ENCODE peak calls at places on chromosomes 12 and 14, in eight cellular contexts. One of them, this sample, is unnamed.

GRCh38 chr14:61152851-61153364 is 128.2 kb downstream of the TMEM30B start:
- DNase-seq in bronchial epithelial cell: no peak
- DNase-seq in AG10803: peak; percentile 29
- DNase-seq in fibroblast of the aortic adventitia: peak; percentile 84
- DNase-seq in fibroblast of lung: peak; percentile 96
- DNase-seq in pancreas: no peak
- DNase-seq in GM12878: no peak
- DNase-seq in AG04450: no peak
- DNase-seq in this sample: no peak

GRCh38 chr12:8011331-8011730 is 21.2 kb upstream of the FOXJ2 start:
- DNase-seq in bronchial epithelial cell: peak; percentile 83
- DNase-seq in AG10803: no peak
- DNase-seq in fibroblast of the aortic adventitia: no peak
- DNase-seq in fibroblast of lung: peak; percentile 59
- DNase-seq in pancreas: no peak
- DNase-seq in GM12878: no peak
- DNase-seq in AG04450: no peak
- DNase-seq in this sample: no peak

GRCh38 chr14:42947991-42948390 is 1341.3 kb downstream of the LRFN5 start:
- DNase-seq in bronchial epithelial cell: no peak
- DNase-seq in AG10803: no peak
- DNase-seq in fibroblast of the aortic adventitia: peak; percentile 2
- DNase-seq in fibroblast of lung: no peak
- DNase-seq in pancreas: no peak
- DNase-seq in GM12878: no peak
- DNase-seq in AG04450: no peak
- DNase-seq in this sample: no peak

GRCh38 chr12:28998662-28999120 is 150.4 kb upstream of the FAR2 start:
- DNase-seq in bronchial epithelial cell: peak; percentile 50
- DNase-seq in AG10803: peak; percentile 47
- DNase-seq in fibroblast of the aortic adventitia: peak; percentile 70
- DNase-seq in fibroblast of lung: peak; percentile 47
- DNase-seq in pancreas: no peak
- DNase-seq in GM12878: no peak
- DNase-seq in AG04450: peak; percentile 1
- DNase-seq in this sample: peak; percentile 15

GRCh38 chr12:52907092-52907810 is 2.4 kb upstream of the KRT8 start:
- DNase-seq in bronchial epithelial cell: peak; percentile 64
- DNase-seq in AG10803: no peak
- DNase-seq in fibroblast of the aortic adventitia: no peak
- DNase-seq in fibroblast of lung: peak; percentile 63
- DNase-seq in pancreas: peak; percentile 93
- DNase-seq in GM12878: no peak
- DNase-seq in AG04450: no peak
- DNase-seq in this sample: no peak

GRCh38 chr14:27528328-27528727 is 930.5 kb upstream of the NOVA1 start:
- DNase-seq in bronchial epithelial cell: peak; percentile 30
- DNase-seq in AG10803: peak; percentile 3
- DNase-seq in fibroblast of the aortic adventitia: peak; percentile 1
- DNase-seq in fibroblast of lung: peak; percentile 45
- DNase-seq in pancreas: no peak
- DNase-seq in GM12878: no peak
- DNase-seq in AG04450: no peak
- DNase-seq in this sample: peak; percentile 22

GRCh38 chr12:106721931-106722330 is 52.6 kb upstream of the RIC8B start:
- DNase-seq in bronchial epithelial cell: no peak
- DNase-seq in AG10803: no peak
- DNase-seq in fibroblast of the aortic adventitia: no peak
- DNase-seq in fibroblast of lung: no peak
- DNase-seq in pancreas: no peak
- DNase-seq in GM12878: no peak
- DNase-seq in AG04450: no peak
- DNase-seq in this sample: peak; percentile 27

GRCh38 chr12:52921488-52922165 is 16.8 kb upstream of the KRT8 start:
- DNase-seq in bronchial epithelial cell: no peak
- DNase-seq in AG10803: no peak
- DNase-seq in fibroblast of the aortic adventitia: no peak
- DNase-seq in fibroblast of lung: no peak
- DNase-seq in pancreas: no peak
- DNase-seq in GM12878: no peak
- DNase-seq in AG04450: no peak
- DNase-seq in this sample: no peak

GRCh38 chr12:103858953-103859601 is 18.0 kb upstream of the NT5DC3 start:
- DNase-seq in bronchial epithelial cell: peak; percentile 99
- DNase-seq in AG10803: peak; percentile 96
- DNase-seq in fibroblast of the aortic adventitia: peak; percentile 93
- DNase-seq in fibroblast of lung: peak; percentile 99
- DNase-seq in pancreas: no peak
- DNase-seq in GM12878: no peak
- DNase-seq in AG04450: peak; percentile 93
- DNase-seq in this sample: peak; percentile 92

GRCh38 chr14:95008445-95009217 is 148.7 kb downstream of the DICER1 start:
- DNase-seq in bronchial epithelial cell: no peak
- DNase-seq in AG10803: no peak
- DNase-seq in fibroblast of the aortic adventitia: no peak
- DNase-seq in fibroblast of lung: no peak
- DNase-seq in pancreas: no peak
- DNase-seq in GM12878: no peak
- DNase-seq in AG04450: no peak
- DNase-seq in this sample: no peak

DNA sequence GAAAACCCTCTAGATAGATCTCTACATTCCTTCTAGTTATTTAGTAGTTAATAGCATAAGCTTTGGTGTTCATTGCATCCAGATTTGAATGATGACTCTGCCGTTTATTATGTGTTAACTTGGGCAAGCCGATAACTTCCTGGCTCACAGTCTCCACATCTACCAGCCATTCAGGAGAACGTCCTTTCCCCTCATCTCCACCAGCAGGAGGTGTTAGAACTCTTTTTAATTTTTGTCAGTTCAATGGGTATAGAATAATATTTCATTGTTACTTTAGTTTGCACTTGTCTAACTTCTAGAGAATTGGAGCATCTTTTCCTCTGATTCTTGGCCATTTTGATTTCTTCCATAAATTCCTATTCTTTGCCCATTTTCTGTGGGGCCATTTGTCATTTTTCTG is 30.0 kb upstream of the WSCD2 start:
- DNase-seq in bronchial epithelial cell: peak; percentile 10
- DNase-seq in AG10803: no peak
- DNase-seq in fibroblast of the aortic adventitia: no peak
- DNase-seq in fibroblast of lung: no peak
- DNase-seq in pancreas: no peak
- DNase-seq in GM12878: no peak
- DNase-seq in AG04450: no peak
- DNase-seq in this sample: no peak
- TF ChIP-seq CTCF in bronchial epithelial cell: peak; percentile 2
- TF ChIP-seq CTCF in AG10803: peak; percentile 37
- TF ChIP-seq CTCF in fibroblast of the aortic adventitia: no peak
- TF ChIP-seq CTCF in fibroblast of lung: no peak
- TF ChIP-seq CTCF in pancreas: no peak
- TF ChIP-seq CTCF in GM12878: peak; percentile 37
- TF ChIP-seq CTCF in AG04450: no peak
- TF ChIP-seq CTCF in this sample: peak; percentile 29

GRCh38 chr12:82740129-82741000 is 53.7 kb downstream of the TMTC2 start:
- DNase-seq in bronchial epithelial cell: peak; percentile 74
- DNase-seq in AG10803: peak; percentile 55
- DNase-seq in fibroblast of the aortic adventitia: peak; percentile 80
- DNase-seq in fibroblast of lung: peak; percentile 89
- DNase-seq in pancreas: no peak
- DNase-seq in GM12878: no peak
- DNase-seq in AG04450: no peak
- DNase-seq in this sample: peak; percentile 43
- H3K4me3 ChIP-seq in bronchial epithelial cell: no peak overlapping the region
- H3K4me3 ChIP-seq in AG10803: no peak overlapping the region
- H3K4me3 ChIP-seq in fibroblast of the aortic adventitia: no peak overlapping the region
- H3K4me3 ChIP-seq in fibroblast of lung: no peak overlapping the region
- H3K4me3 ChIP-seq in pancreas: no peak overlapping the region
- H3K4me3 ChIP-seq in GM12878: no peak overlapping the region
- H3K4me3 ChIP-seq in AG04450: no peak overlapping the region
- H3K4me3 ChIP-seq in this sample: no peak overlapping the region

DNA sequence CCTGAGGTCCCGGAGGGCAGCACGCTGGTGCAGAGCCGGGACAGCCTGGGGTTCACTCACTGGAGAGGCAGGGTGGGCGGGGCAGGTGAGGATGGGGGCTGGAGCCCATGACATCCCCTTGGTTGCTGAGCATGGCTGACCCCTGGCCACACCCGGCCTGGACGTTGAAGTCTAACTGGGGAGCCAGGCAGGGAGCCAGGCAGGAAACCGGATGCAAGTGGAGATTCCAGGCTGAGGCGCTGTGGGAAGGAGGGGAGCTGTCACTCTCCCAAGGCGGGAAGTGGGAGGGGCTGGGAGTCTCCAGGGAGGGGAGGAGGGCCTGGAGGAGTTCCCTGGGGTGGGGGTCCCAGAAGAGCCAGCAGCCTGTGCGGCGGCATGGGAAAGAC is 7.7 kb upstream of the INF2 start:
- DNase-seq in bronchial epithelial cell: peak; percentile 70
- DNase-seq in AG10803: peak; percentile 80
- DNase-seq in fibroblast of the aortic adventitia: peak; percentile 85
- DNase-seq in fibroblast of lung: peak; percentile 86
- DNase-seq in pancreas: peak; percentile 76
- DNase-seq in GM12878: no peak
- DNase-seq in AG04450: no peak
- DNase-seq in this sample: no peak
- TF ChIP-seq CTCF in bronchial epithelial cell: no peak
- TF ChIP-seq CTCF in AG10803: no peak
- TF ChIP-seq CTCF in fibroblast of the aortic adventitia: no peak
- TF ChIP-seq CTCF in fibroblast of lung: peak; percentile 1
- TF ChIP-seq CTCF in pancreas: no peak
- TF ChIP-seq CTCF in GM12878: no peak
- TF ChIP-seq CTCF in AG04450: no peak
- TF ChIP-seq CTCF in this sample: no peak

GRCh38 chr14:20799444-20799843 is 3.2 kb downstream of the RNASE1 start:
- DNase-seq in bronchial epithelial cell: no peak
- DNase-seq in AG10803: no peak
- DNase-seq in fibroblast of the aortic adventitia: no peak
- DNase-seq in fibroblast of lung: no peak
- DNase-seq in pancreas: no peak
- DNase-seq in GM12878: no peak
- DNase-seq in AG04450: no peak
- DNase-seq in this sample: no peak
- H3K4me3 ChIP-seq in bronchial epithelial cell: no peak overlapping the region
- H3K4me3 ChIP-seq in AG10803: no peak overlapping the region
- H3K4me3 ChIP-seq in fibroblast of the aortic adventitia: no peak overlapping the region
- H3K4me3 ChIP-seq in fibroblast of lung: no peak overlapping the region
- H3K4me3 ChIP-seq in pancreas: peak overlapping the region; percentile 17
- H3K4me3 ChIP-seq in GM12878: no peak overlapping the region
- H3K4me3 ChIP-seq in AG04450: no peak overlapping the region
- H3K4me3 ChIP-seq in this sample: no peak overlapping the region

GRCh38 chr12:27316947-27317346 is 15.7 kb upstream of the BMAL2 start:
- DNase-seq in bronchial epithelial cell: no peak
- DNase-seq in AG10803: no peak
- DNase-seq in fibroblast of the aortic adventitia: no peak
- DNase-seq in fibroblast of lung: no peak
- DNase-seq in pancreas: no peak
- DNase-seq in GM12878: no peak
- DNase-seq in AG04450: no peak
- DNase-seq in this sample: no peak

GRCh38 chr12:27319848-27320247 is 12.8 kb upstream of the BMAL2 start:
- DNase-seq in bronchial epithelial cell: no peak
- DNase-seq in AG10803: no peak
- DNase-seq in fibroblast of the aortic adventitia: no peak
- DNase-seq in fibroblast of lung: no peak
- DNase-seq in pancreas: no peak
- DNase-seq in GM12878: no peak
- DNase-seq in AG04450: no peak
- DNase-seq in this sample: no peak

GRCh38 chr12:27324452-27324999 is 8.1 kb upstream of the BMAL2 start:
- DNase-seq in bronchial epithelial cell: no peak
- DNase-seq in AG10803: peak; percentile 65
- DNase-seq in fibroblast of the aortic adventitia: peak; percentile 45
- DNase-seq in fibroblast of lung: peak; percentile 66
- DNase-seq in pancreas: no peak
- DNase-seq in GM12878: no peak
- DNase-seq in AG04450: no peak
- DNase-seq in this sample: no peak

GRCh38 chr12:27319394-27319793 is 13.2 kb upstream of the BMAL2 start:
- DNase-seq in bronchial epithelial cell: peak; percentile 76
- DNase-seq in AG10803: peak; percentile 84
- DNase-seq in fibroblast of the aortic adventitia: peak; percentile 70
- DNase-seq in fibroblast of lung: peak; percentile 83
- DNase-seq in pancreas: no peak
- DNase-seq in GM12878: no peak
- DNase-seq in AG04450: no peak
- DNase-seq in this sample: no peak
- TF ChIP-seq CTCF in bronchial epithelial cell: no peak
- TF ChIP-seq CTCF in AG10803: no peak
- TF ChIP-seq CTCF in fibroblast of the aortic adventitia: no peak
- TF ChIP-seq CTCF in fibroblast of lung: no peak
- TF ChIP-seq CTCF in pancreas: no peak
- TF ChIP-seq CTCF in GM12878: no peak
- TF ChIP-seq CTCF in AG04450: no peak
- TF ChIP-seq CTCF in this sample: no peak

GRCh38 chr12:100573168-100573498 is 351 bp upstream of the GAS2L3 start:
- DNase-seq in bronchial epithelial cell: no peak
- DNase-seq in AG10803: no peak
- DNase-seq in fibroblast of the aortic adventitia: no peak
- DNase-seq in fibroblast of lung: no peak
- DNase-seq in pancreas: no peak
- DNase-seq in GM12878: no peak
- DNase-seq in AG04450: no peak
- DNase-seq in this sample: no peak
- H3K4me3 ChIP-seq in bronchial epithelial cell: peak overlapping the region; percentile 63
- H3K4me3 ChIP-seq in AG10803: peak overlapping the region; percentile 89
- H3K4me3 ChIP-seq in fibroblast of the aortic adventitia: peak overlapping the region; percentile 82
- H3K4me3 ChIP-seq in fibroblast of lung: peak overlapping the region; percentile 80
- H3K4me3 ChIP-seq in pancreas: peak overlapping the region; percentile 77
- H3K4me3 ChIP-seq in GM12878: peak overlapping the region; percentile 87
- H3K4me3 ChIP-seq in AG04450: peak overlapping the region; percentile 82
- H3K4me3 ChIP-seq in this sample: peak overlapping the region; percentile 89

GRCh38 chr12:57579011-57579410 is 12.0 kb upstream of the PIP4K2C start:
- DNase-seq in bronchial epithelial cell: no peak
- DNase-seq in AG10803: peak; percentile 15
- DNase-seq in fibroblast of the aortic adventitia: no peak
- DNase-seq in fibroblast of lung: peak; percentile 9
- DNase-seq in pancreas: no peak
- DNase-seq in GM12878: no peak
- DNase-seq in AG04450: no peak
- DNase-seq in this sample: no peak
- TF ChIP-seq CTCF in bronchial epithelial cell: no peak
- TF ChIP-seq CTCF in AG10803: no peak
- TF ChIP-seq CTCF in fibroblast of the aortic adventitia: no peak
- TF ChIP-seq CTCF in fibroblast of lung: no peak
- TF ChIP-seq CTCF in pancreas: no peak
- TF ChIP-seq CTCF in GM12878: no peak
- TF ChIP-seq CTCF in AG04450: no peak
- TF ChIP-seq CTCF in this sample: no peak